ENCODE peak calls at places on chromosomes 1 and 21, in four cellular contexts. H is WTC11, G is A549, N is HepG2. S is an unnamed sample.

GRCh38 chr1:101738475-101738874 is 258.3 kb downstream of the OLFM3 start:
- DNase-seq in H (no peak), G (no peak), N (no peak), S (no peak)

GRCh38 chr1:113396102-113396501 is 5.8 kb downstream of the MAGI3 start:
- DNase-seq in H (no peak), G (peak; percentile 9), N (no peak), S (no peak)

GRCh38 chr1:17890815-17891191 is 135.7 kb downstream of the ACTL8 start:
- DNase-seq in H (no peak), G (no peak), N (no peak), S (no peak)

GRCh38 chr1:179591592-179592580 is at the start of gene TDRD5:
- DNase-seq in H (peak; percentile 81), G (peak; percentile 44), N (no peak), S (peak; percentile 41)

GRCh38 chr1:183551924-183552323 is 38.3 kb downstream of the NCF2 start:
- DNase-seq in H (no peak), G (no peak), N (no peak), S (no peak)

GRCh38 chr1:186806477-186806876 is 22.3 kb upstream of the PLA2G4A start:
- DNase-seq in H (peak; percentile 33), G (peak; percentile 77), N (peak; percentile 5), S (no peak)

GRCh38 chr1:32919811-32920733 is 18.9 kb upstream of the TMEM54 start:
- DNase-seq in H (no peak), G (no peak), N (no peak), S (no peak)

GRCh38 chr1:181604482-181604881 is 121.2 kb downstream of the CACNA1E start:
- DNase-seq in H (no peak), G (no peak), N (no peak), S (no peak)

GRCh38 chr21:23152130-23152529 is 2153.9 kb downstream of the NCAM2 start:
- DNase-seq in H (no peak), G (no peak), N (no peak), S (no peak)

GRCh38 chr1:31834501-31834900 is 18.7 kb upstream of the SPOCD1 start:
- DNase-seq in H (no peak), G (no peak), N (peak; percentile 33), S (no peak)

GRCh38 chr1:171984850-171985485 is 143.7 kb downstream of the DNM3 start:
- DNase-seq in H (no peak), G (peak; percentile 32), N (peak; percentile 40), S (peak; percentile 25)

GRCh38 chr1:30718636-30719405 is 4.6 kb downstream of the MATN1 start:
- DNase-seq in H (peak; percentile 92), G (peak; percentile 94), N (peak; percentile 84), S (peak; percentile 98)

GRCh38 chr1:45530632-45531135 is 9.0 kb upstream of the PRDX1 start:
- DNase-seq in H (no peak), G (no peak), N (no peak), S (no peak)

GRCh38 chr1:170741678-170742077 is 77.7 kb downstream of the PRRX1 start:
- DNase-seq in H (no peak), G (no peak), N (no peak), S (no peak)

GRCh38 chr1:151822404-151822803 is 9.2 kb downstream of the RORC start:
- DNase-seq in H (no peak), G (no peak), N (no peak), S (peak; percentile 34)

GRCh38 chr1:239987103-239987745 is 104.5 kb upstream of the FMN2 start:
- DNase-seq in H (peak; percentile 36), G (peak; percentile 67), N (peak; percentile 28), S (peak; percentile 55)

GRCh38 chr1:117232551-117232950 is 21.8 kb upstream of the VTCN1 start:
- DNase-seq in H (no peak), G (no peak), N (no peak), S (no peak)

GRCh38 chr1:70072239-70072751 is 133.1 kb downstream of the LRRC40 start:
- DNase-seq in H (no peak), G (no peak), N (no peak), S (no peak)

GRCh38 chr1:53544731-53545515 is 85.7 kb downstream of the DMRTB1 start:
- DNase-seq in H (peak; percentile 6), G (no peak), N (no peak), S (no peak)

GRCh38 chr1:217403321-217403720 is 227.6 kb downstream of the GPATCH2 start:
- DNase-seq in H (no peak), G (no peak), N (no peak), S (no peak)

GRCh38 chr1:105686026-105686425 is 1370.4 kb upstream of the PRMT6 start:
- DNase-seq in H (no peak), G (no peak), N (no peak), S (no peak)

GRCh38 chr1:7726623-7727022 is 44.5 kb upstream of the VAMP3 start:
- DNase-seq in H (no peak), G (no peak), N (no peak), S (no peak)

GRCh38 chr1:234921266-234922062 is 207.2 kb downstream of the TOMM20 start:
- DNase-seq in H (no peak), G (no peak), N (peak; percentile 25), S (no peak)

GRCh38 chr1:57186455-57186854 is 220.6 kb upstream of the C8B start:
- DNase-seq in H (no peak), G (no peak), N (no peak), S (no peak)
- TF ChIP-seq NR3C1 in H (no peak), G (no peak), N (no peak), S (no peak)

DNA sequence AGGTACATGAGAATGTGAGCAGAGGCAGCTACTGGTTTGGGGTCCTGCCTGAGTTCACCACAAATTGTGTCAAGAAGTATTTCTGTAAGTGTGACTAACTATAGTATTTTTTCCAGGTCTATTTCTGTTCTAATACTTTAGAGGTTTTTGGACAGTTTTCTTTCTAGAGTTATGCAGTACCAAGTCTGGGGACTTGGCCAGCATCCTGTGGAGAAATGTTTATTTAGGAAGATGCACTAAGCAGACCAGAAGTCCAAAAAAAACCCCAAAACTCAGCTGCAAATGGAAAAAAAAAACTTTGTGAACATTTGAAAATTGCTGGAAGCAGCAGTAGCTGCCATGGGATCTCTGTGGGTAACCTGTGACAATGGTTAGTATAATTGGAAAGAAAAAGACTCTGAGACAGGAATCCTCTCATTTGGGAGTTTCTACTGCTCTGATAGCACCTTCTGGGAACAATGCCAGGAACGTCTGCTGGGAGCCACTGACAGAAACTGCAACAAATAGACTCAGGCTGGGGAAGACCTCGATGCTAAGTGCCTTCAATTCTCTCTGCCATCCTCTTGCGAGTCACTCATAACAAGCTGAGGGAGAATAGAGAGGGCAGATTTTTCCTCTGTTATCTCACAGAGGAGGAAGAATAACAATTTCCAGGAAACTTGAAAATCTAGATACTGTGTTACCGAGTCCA is 37.6 kb downstream of the OR10R2 start:
- DNase-seq in H (no peak), G (no peak), N (no peak), S (no peak)
- TF ChIP-seq NR3C1 in H (no peak), G (no peak), N (no peak), S (no peak)

GRCh38 chr1:165531021-165531420 is 12.8 kb upstream of the LRRC52 start:
- DNase-seq in H (no peak), G (no peak), N (no peak), S (no peak)
- TF ChIP-seq NR3C1 in H (no peak), G (no peak), N (no peak), S (no peak)

DNA sequence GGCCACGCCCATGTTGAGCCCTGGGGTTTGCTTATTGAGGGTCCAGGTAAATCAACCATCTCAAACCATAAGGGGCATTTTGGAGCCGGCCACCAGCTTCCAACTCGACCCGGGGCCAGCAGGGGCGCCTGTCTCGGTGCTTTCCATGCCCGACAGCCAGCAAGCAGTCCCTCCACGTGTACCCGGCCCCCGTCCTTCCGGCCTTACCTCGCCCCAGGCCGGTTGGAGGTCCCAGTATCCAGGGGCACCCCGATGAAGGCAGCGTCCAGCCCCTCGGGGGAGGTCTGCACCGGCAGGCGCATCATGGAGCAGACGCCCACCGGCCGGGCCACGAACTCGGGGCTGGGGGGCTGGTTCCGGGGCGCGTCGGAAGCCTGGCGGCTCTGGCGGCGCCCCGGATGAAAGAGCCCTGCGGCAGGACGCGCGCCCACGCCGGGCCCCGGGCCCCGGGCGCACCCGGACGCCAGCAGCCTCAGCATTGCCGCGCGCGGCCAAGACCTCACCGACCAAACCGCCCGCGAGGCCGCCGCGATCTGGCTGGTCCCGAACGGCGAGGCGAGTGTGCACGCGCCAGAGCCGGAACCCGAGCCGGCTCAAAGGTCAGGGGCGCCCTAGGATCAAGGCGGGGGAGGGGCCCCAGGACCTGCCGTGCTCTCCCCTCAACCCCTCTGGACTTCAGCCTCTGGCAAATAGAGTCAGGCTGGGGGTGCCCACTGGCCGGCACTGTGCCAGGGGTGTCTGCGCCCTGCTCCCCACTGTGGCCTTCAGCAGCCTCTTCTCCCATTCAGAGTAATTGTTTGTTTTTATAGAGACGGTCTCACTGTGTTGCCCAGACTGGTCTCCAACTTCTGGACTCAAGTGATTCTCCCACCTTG is at the start of gene AGMAT:
- DNase-seq in H (peak; percentile 85), G (peak; percentile 76), N (peak; percentile 91), S (no peak)
- TF ChIP-seq NR3C1 in H (no peak), G (no peak), N (no peak), S (no peak)

GRCh38 chr1:212030936-212031528 is 4.3 kb downstream of the INTS7 start:
- DNase-seq in H (no peak), G (peak; percentile 67), N (peak; percentile 83), S (peak; percentile 47)
- TF ChIP-seq NR3C1 in H (no peak), G (no peak), N (no peak), S (no peak)